ENCODE peak calls at places on chromosome 16, in six cellular contexts. D, X, G, Z, B and P are unnamed samples.

GRCh38 chr16:63876096-63876495 is 1245.8 kb downstream of the CDH11 start:
- DNase-seq in Z (no peak), B (no peak), G (peak), X (no peak), D (peak), P (no peak)

GRCh38 chr16:80198995-80199299 is 341.8 kb upstream of the DYNLRB2 start:
- DNase-seq in D (peak), B (no peak), X (no peak), G (peak), Z (no peak), P (no peak)

GRCh38 chr16:86563489-86564345 is 2.9 kb upstream of the FOXC2 start:
- DNase-seq in D (peak), G (peak), X (peak), Z (peak), B (peak), P (no peak)

GRCh38 chr16:62751218-62751617 is 715.0 kb upstream of the CDH8 start:
- DNase-seq in X (no peak), D (no peak), Z (no peak), B (no peak), G (no peak), P (no peak)

GRCh38 chr16:86306811-86307517 is 203.4 kb upstream of the FOXF1 start:
- DNase-seq in B (no peak), Z (no peak), D (no peak), G (peak), X (no peak), P (peak)

GRCh38 chr16:64416232-64417010 is 705.4 kb downstream of the CDH11 start:
- DNase-seq in B (no peak), G (peak), Z (peak), D (peak), X (no peak), P (peak)

GRCh38 chr16:67406628-67407027 is 9.6 kb downstream of the ZDHHC1 start:
- DNase-seq in G (peak), Z (peak), B (no peak), X (no peak), D (peak), P (peak)

GRCh38 chr16:7343271-7343670 is 10.6 kb downstream of the RBFOX1 start:
- DNase-seq in X (peak), D (no peak), B (no peak), Z (no peak), G (no peak), P (no peak)

GRCh38 chr16:15037003-15037402 is 18.9 kb downstream of the NTAN1 start:
- DNase-seq in Z (no peak), G (no peak), B (no peak), D (no peak), X (no peak), P (no peak)

GRCh38 chr16:15033309-15033707 is 22.6 kb downstream of the NTAN1 start:
- DNase-seq in X (peak), D (no peak), Z (no peak), G (no peak), B (no peak), P (no peak)

GRCh38 chr16:15032547-15033308 is 23.1 kb downstream of the NTAN1 start:
- DNase-seq in D (no peak), B (no peak), Z (no peak), G (no peak), X (no peak), P (no peak)

GRCh38 chr16:15035163-15035729 is 20.6 kb downstream of the NTAN1 start:
- DNase-seq in D (no peak), B (no peak), X (no peak), G (no peak), Z (no peak), P (no peak)

GRCh38 chr16:15034266-15035162 is 21.4 kb downstream of the NTAN1 start:
- DNase-seq in Z (no peak), B (no peak), G (peak), X (no peak), D (no peak), P (no peak)
- TF ChIP-seq CTCF in Z (no peak), B (no peak), G (peak), X (peak), D (no peak), P (no peak)

GRCh38 chr16:29840240-29840639 is 20.0 kb downstream of the MVP start:
- DNase-seq in G (no peak), Z (no peak), D (no peak), X (no peak), B (no peak), P (no peak)

GRCh38 chr16:29844575-29845331 is 18.3 kb downstream of the CDIPT start:
- DNase-seq in B (peak), G (peak), X (no peak), D (no peak), Z (no peak), P (no peak)

GRCh38 chr16:29841631-29842030 is 21.4 kb downstream of the MVP start:
- DNase-seq in X (no peak), Z (no peak), G (no peak), B (no peak), D (no peak), P (no peak)

GRCh38 chr16:29843942-29844341 is 19.1 kb downstream of the CDIPT start:
- DNase-seq in D (no peak), G (no peak), Z (no peak), X (no peak), B (no peak), P (no peak)

DNA sequence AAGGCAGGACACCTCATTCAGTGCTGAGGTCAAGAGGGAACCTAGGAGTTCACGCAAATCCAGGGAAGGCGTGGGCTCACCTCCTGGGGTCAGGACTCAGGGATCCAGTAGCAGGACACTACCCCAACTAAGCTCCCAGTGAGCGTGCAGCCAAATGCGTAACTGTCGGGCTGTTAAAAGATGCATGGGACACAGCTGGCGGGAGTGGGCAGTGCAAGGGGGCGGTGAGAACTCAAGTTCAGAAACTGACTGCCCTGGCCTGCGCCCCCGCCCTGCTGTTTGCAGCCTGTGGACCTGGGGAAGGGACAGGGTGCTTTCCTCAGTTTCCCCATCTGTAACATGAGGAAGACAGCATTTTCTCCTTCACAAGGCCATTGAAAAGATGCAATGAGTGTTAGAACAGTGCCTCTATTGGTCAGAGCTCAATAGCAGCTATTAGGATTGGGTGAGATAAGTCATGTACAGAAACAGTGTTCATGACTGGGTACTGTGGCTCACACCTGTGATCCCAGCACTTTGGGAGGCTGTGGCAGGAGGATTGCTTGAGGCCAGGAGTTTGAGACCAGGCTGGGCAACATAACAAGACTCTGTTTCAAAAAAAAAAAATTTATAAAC is 20.2 kb downstream of the CDIPT start:
- DNase-seq in G (no peak), Z (no peak), B (no peak), D (no peak), X (no peak), P (no peak)
- TF ChIP-seq CTCF in G (no peak), Z (no peak), B (no peak), D (no peak), X (no peak), P (no peak)

DNA sequence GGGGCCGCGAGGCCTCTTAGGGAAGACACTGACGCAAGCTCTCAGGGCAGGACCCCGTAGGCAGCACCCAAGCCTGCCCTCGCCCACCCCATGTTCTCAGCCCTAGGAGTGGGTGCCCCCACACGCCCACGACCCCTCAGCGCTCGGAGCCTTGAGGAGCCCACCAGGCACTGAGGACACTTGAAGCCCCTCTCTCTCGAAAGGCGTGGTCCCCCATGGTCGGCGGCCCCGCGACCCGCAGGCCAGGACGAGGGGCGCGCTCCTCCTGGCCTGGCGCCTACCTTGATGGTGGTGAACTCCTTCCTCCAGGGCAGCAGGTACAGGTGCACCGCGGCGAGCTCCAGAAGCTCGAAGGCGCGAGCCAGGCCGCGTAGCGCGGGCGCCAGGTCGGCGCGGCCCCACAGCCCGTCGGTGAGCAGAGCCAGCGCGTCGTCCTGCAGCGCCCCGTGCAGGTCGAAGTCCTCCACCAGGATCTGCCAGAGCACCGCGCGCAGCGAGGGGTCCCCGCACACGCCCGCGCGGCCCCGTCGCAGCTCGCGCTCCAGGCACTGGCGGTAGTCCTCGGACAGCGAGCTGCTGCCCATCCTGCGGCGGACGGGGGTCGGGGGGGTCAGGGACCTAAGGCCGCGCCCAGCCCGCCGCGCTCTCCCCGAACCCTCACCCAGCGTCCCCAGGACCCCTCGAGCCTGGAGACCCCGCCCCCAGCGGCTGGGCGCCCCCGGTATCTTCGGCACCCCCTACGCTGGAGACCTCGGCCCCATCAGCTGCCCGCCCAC is 668 bp downstream of the SPATA2L start:
- DNase-seq in B (peak), Z (no peak), X (no peak), D (peak), G (no peak), P (no peak)
- TF ChIP-seq CTCF in B (peak), Z (no peak), X (no peak), D (peak), G (peak), P (peak)

DNA sequence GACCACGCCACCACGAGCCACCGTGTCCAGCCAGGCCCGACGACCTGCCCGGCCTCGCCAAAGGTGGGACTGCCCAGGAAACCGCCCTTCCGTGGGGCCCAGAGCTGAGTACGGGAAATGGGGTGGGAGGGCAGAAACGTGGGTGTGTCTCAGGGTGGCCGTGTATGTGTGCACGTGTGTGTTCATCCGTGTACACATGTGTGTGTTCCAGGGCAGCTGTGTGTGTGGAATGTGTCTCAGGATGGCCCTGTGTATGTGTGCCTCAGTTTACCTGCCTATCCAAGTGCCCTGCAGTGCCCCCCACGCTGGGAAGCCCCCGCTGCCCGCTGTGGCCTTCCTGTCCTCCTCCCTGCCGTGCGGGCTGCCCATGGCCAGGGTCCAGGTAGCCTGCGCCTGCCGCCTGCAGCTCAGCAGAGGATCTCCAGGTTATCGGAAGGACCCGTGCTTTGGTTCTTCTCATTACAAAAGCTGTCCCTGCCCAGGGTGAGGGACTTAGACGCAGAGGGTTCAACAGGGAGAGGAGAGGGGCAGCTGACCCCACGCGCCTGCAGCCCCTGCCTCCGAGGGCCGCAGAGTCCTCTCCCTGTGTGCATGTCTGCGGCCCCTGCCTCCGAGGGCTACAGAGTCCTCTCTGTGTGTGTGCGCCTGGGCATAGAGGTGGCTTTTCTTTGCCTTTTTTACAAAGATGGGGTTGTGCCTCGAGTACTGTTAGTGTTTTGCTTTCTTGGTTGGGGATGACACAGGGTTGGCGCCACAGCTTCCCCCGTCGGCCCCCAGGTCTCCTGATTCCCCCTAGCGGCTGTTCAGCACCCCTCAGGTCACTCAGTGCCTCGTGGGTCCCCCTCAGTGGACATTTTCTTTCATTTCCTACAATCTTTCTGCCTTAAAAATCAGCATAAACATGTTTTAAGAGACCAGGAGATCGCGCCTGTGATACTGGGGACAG is 23.6 kb downstream of the ZNF469 start:
- DNase-seq in X (no peak), G (no peak), Z (no peak), B (no peak), D (no peak), P (no peak)
- TF ChIP-seq CTCF in X (no peak), G (peak), Z (no peak), B (no peak), D (no peak), P (no peak)

DNA sequence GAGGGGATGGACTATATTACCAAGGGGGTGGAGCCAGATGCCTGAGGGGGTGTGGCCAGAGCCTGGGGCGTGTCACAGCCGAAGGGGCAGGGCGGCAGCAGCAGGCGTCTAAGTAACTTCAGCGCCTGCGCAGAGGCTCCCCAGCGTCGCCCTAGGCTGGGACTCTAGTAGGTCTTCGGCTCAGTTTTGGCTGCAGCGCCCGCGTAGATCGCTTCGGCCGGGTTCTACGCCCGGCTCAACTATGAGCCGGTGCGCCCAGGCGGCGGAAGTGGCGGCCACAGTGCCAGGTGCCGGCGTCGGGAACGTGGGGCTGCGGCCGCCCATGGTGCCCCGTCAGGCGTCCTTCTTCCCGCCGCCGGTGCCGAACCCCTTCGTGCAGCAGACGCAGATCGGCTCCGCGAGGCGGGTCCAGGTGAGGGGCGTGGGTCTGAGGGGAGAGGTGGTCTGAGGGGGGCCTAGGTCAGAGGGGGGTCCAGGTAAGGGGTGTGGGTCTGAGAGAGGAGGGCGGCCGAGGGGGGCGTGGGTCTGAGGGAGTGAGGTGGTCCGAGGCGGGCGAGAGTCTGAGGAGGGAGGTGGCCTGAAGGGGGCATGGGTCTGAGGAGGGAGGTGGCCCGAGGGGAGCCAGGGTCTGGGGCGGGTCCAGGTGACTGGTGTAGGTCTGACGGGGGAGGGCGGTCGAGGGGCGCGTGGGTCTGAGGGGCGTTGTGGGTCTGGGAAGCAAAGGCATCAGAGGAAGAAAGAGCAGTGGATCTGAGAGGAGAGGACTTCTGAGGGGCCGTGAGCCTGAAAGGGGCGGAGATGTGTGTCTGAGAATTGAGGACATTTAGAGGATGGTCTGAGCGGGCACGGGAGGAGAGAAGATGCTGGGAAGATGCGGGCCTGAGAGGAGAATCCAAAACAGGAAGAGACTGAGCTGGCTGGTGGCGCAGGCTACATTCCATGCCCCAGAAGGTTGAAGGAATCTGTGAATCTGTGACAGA is at the start of gene LPCAT2:
- DNase-seq in B (peak), D (peak), G (peak), X (peak), Z (peak), P (peak)
- TF ChIP-seq CTCF in B (no peak), D (no peak), G (no peak), X (no peak), Z (no peak), P (peak)

GRCh38 chr16:3591436-3591803 is 14.2 kb upstream of the NLRC3 start:
- DNase-seq in Z (no peak), X (no peak), G (no peak), B (no peak), D (no peak), P (no peak)
- TF ChIP-seq CTCF in Z (no peak), X (no peak), G (no peak), B (no peak), D (no peak), P (no peak)

DNA sequence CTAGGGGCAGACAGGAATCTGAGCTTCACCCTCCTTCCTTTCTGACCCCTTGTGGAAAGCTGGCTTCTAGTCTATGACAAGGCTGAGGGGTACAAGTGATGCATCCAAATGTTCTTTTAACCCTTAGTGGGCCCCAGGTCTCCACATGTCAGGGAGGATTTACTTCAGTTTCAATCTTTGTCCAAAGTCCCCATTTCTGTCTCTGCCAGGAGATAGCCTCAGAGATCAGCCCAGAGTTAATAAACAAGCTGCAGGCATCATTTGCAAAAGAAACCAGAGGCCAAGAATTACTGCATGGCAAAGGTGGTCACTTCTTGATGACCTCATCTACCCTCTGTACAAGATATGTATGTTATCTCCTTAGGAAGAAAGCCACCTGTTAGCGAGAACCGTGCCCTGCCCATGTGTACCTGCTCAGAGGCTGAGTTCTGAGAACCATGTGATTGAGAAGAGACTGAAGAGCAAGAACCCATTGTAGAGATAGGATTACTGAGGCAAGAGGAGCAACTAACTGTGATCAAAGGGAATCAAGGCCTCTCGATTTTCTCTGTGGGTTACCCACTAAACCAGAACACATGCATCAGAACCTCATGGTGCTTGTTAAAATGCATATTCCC is 40.3 kb downstream of the SALL1 start:
- DNase-seq in D (no peak), X (no peak), G (no peak), B (no peak), Z (no peak), P (no peak)
- TF ChIP-seq CTCF in D (no peak), X (no peak), G (no peak), B (no peak), Z (no peak), P (no peak)

DNA sequence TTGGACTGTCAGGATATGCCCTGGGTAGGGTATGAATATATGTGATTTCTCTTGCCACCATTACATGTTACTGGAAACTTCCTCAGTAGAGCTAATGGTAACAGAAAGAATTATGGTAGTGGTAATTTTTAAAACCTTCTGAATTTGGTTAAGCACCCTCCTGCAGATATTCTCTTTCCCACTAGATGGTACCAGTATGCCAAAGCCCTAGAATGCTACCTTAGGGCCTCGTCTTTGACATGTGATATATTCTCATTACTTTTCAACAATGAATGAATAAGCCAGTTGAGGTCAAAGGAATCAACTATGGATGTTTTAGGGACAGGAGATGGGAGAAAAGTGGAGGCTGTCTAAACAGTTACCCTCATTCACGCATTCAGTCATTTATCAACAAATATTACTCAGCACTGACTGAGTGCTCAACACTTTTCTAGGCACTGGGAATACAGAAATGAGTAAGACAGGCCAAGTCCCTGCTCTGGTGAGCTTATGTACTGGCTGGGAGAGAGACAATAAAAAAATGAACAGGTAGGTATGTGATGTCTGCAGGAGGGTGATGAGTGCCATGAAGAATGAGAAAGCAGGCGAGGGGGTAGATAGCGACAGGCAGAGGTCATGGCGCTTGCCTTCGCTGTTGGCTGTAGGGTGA is 14.7 kb downstream of the CDH13 start:
- DNase-seq in B (no peak), G (peak), X (no peak), Z (no peak), D (peak), P (no peak)
- TF ChIP-seq CTCF in B (no peak), G (peak), X (peak), Z (peak), D (peak), P (peak)